ENCODE peak calls at places on chromosomes 12 and 14, in nine cellular contexts. Q, I, M, Z, R, T, D, E and O are unnamed samples.
A peak's percentile ranks its signal among the peaks of the same experiment; 100 is the strongest.

GRCh38 chr14:77110286-77110685 is 12.2 kb downstream of the CIPC start:
- DNase-seq in Q (no peak), Z (no peak), E (no peak), D (no peak), T (no peak), M (no peak), R (no peak), I (no peak), O (no peak)

GRCh38 chr12:114774181-114774580 is 90.2 kb upstream of the TBX3 start:
- DNase-seq in T (peak; percentile 80), R (no peak), D (peak; percentile 85), Q (no peak), E (no peak), I (no peak), Z (no peak), M (no peak), O (peak; percentile 88)

GRCh38 chr12:122834229-122834920 is 882 bp upstream of the HIP1R start:
- DNase-seq in R (peak; percentile 38), Z (no peak), E (no peak), M (no peak), Q (no peak), I (peak; percentile 28), D (peak; percentile 44), T (peak; percentile 57), O (peak; percentile 72)

GRCh38 chr12:32217354-32218310 is 111.0 kb downstream of the BICD1 start:
- DNase-seq in R (no peak), Z (no peak), M (no peak), Q (no peak), D (peak; percentile 85), T (peak; percentile 84), E (no peak), I (no peak), O (no peak)

GRCh38 chr14:97975960-97976359 is 1178.8 kb downstream of the VRK1 start:
- DNase-seq in Z (no peak), R (no peak), E (no peak), T (no peak), I (no peak), D (no peak), M (no peak), Q (no peak), O (no peak)

GRCh38 chr12:109290061-109290460 is 19.0 kb downstream of the FOXN4 start:
- DNase-seq in E (no peak), Q (no peak), M (no peak), Z (no peak), T (no peak), R (no peak), D (no peak), I (no peak), O (no peak)

GRCh38 chr14:77116194-77116817 is 18.2 kb downstream of the CIPC start:
- DNase-seq in E (no peak), I (no peak), M (no peak), R (no peak), D (no peak), Z (no peak), Q (no peak), T (no peak), O (no peak)

GRCh38 chr12:31005944-31006361 is 67.7 kb upstream of the DDX11 start:
- DNase-seq in M (no peak), D (peak; percentile 20), R (no peak), E (no peak), Q (no peak), T (peak; percentile 13), I (no peak), Z (no peak), O (peak; percentile 61)

GRCh38 chr12:124759841-124760508 is 103.7 kb downstream of the SCARB1 start:
- DNase-seq in Q (no peak), Z (no peak), M (no peak), D (no peak), E (no peak), I (no peak), T (peak; percentile 58), R (no peak), O (no peak)

GRCh38 chr14:103393687-103394626 is 8.7 kb downstream of the MARK3 start:
- DNase-seq in D (peak; percentile 53), E (no peak), Z (no peak), Q (no peak), M (no peak), T (peak; percentile 65), R (no peak), I (no peak), O (peak; percentile 61)

GRCh38 chr12:106049105-106049504 is 89.6 kb downstream of the NUAK1 start:
- DNase-seq in Q (no peak), D (no peak), E (no peak), I (peak; percentile 8), R (no peak), Z (no peak), M (no peak), T (no peak), O (no peak)

GRCh38 chr12:93762059-93762719 is 85.0 kb downstream of the CRADD start:
- DNase-seq in T (peak; percentile 45), D (peak; percentile 50), M (no peak), I (no peak), Q (no peak), Z (no peak), R (no peak), E (no peak), O (peak; percentile 62)

GRCh38 chr12:42213023-42213422 is 25.0 kb downstream of the YAF2 start:
- DNase-seq in Z (no peak), D (peak; percentile 59), T (peak; percentile 62), R (peak; percentile 66), M (no peak), Q (no peak), I (no peak), E (no peak), O (no peak)

GRCh38 chr12:93090768-93091172 is 161.7 kb upstream of the EEA1 start:
- DNase-seq in I (no peak), Z (no peak), M (no peak), T (peak; percentile 83), D (peak; percentile 88), E (no peak), R (no peak), Q (no peak), O (peak; percentile 53)

GRCh38 chr12:47317182-47317915 is 237.6 kb upstream of the AMIGO2 start:
- DNase-seq in Z (no peak), I (no peak), Q (no peak), E (no peak), D (no peak), M (no peak), T (no peak), R (peak; percentile 59), O (no peak)

GRCh38 chr12:130698106-130698505 is 18.0 kb downstream of the RIMBP2 start:
- DNase-seq in M (no peak), E (no peak), R (no peak), Q (no peak), D (no peak), T (no peak), I (no peak), Z (peak; percentile 13), O (no peak)

GRCh38 chr14:31926652-31927347 is 150.3 kb upstream of the ARHGAP5 start:
- DNase-seq in R (no peak), Q (no peak), I (no peak), Z (no peak), E (no peak), M (no peak), D (peak; percentile 16), T (peak; percentile 51), O (peak; percentile 80)

GRCh38 chr12:41013921-41014642 is 174.0 kb upstream of the PDZRN4 start:
- DNase-seq in M (no peak), I (no peak), E (no peak), Z (no peak), R (no peak), D (no peak), T (peak; percentile 3), Q (no peak), O (peak; percentile 16)

GRCh38 chr14:99430491-99430890 is 50.2 kb downstream of the SETD3 start:
- DNase-seq in Z (no peak), T (peak; percentile 20), I (no peak), E (no peak), R (no peak), M (no peak), Q (no peak), D (no peak), O (peak; percentile 15)

GRCh38 chr12:8678661-8679111 is 16.1 kb upstream of the MFAP5 start:
- DNase-seq in Z (no peak), M (no peak), R (no peak), T (peak; percentile 40), E (no peak), Q (no peak), I (no peak), D (no peak), O (no peak)

GRCh38 chr14:94089479-94089878 is 8.4 kb downstream of the IFI27L1 start:
- DNase-seq in T (no peak), M (no peak), E (no peak), Z (no peak), Q (no peak), D (peak; percentile 45), I (no peak), R (no peak), O (no peak)

GRCh38 chr12:69623970-69624369 is 13.3 kb upstream of the LRRC10 start:
- DNase-seq in Z (peak; percentile 82), D (peak; percentile 13), I (no peak), M (no peak), Q (no peak), R (peak; percentile 41), T (no peak), E (no peak), O (no peak)

GRCh38 chr14:90839024-90839888 is 23.0 kb upstream of the TTC7B start:
- DNase-seq in E (no peak), Z (peak; percentile 78), Q (peak; percentile 72), M (no peak), T (peak; percentile 42), D (peak; percentile 63), R (no peak), I (no peak), O (peak; percentile 44)

GRCh38 chr14:66070542-66071319 is 415.4 kb upstream of the CCDC196 start:
- DNase-seq in M (peak; percentile 64), R (peak; percentile 20), E (no peak), I (no peak), T (peak; percentile 17), Q (no peak), D (no peak), Z (no peak), O (peak; percentile 39)

GRCh38 chr14:32702571-32702970 is 236.1 kb upstream of the NPAS3 start:
- DNase-seq in D (no peak), T (no peak), E (no peak), Q (peak; percentile 49), M (no peak), I (peak; percentile 42), Z (peak; percentile 68), R (no peak), O (peak; percentile 25)

GRCh38 chr12:28535216-28535615 is 345.0 kb downstream of the CCDC91 start:
- DNase-seq in M (no peak), D (peak; percentile 77), E (no peak), R (no peak), T (peak; percentile 78), Q (no peak), I (no peak), Z (no peak), O (peak; percentile 67)

GRCh38 chr14:70021548-70021947 is 142.3 kb downstream of the SMOC1 start:
- DNase-seq in M (no peak), E (no peak), Z (no peak), T (no peak), Q (no peak), R (no peak), I (no peak), D (no peak), O (no peak)